ENCODE peak calls at places on chromosomes 4 and X, in eight cellular contexts. W is retina; F is HuH-7; C is ELR; E is CD4-positive, CD25-positive, alpha-beta regulatory T cell; Y is tibial artery; R is hepatocyte; S is substantia nigra. H is an unnamed sample.

GRCh38 chr4:60718874-60719273 is 481.3 kb upstream of the ADGRL3 start:
- DNase-seq in S (no peak), E (no peak), W (no peak), C (no peak), Y (no peak), F (no peak), R (no peak), H (no peak)

GRCh38 chr4:40686081-40686913 is 56.6 kb upstream of the RBM47 start:
- DNase-seq in Y (no peak), R (no peak), S (no peak), W (no peak), C (no peak), F (no peak), E (no peak), H (no peak)

GRCh38 chr4:1797298-1797860 is 4.3 kb downstream of the FGFR3 start:
- DNase-seq in Y (no peak), R (no peak), W (no peak), E (no peak), F (no peak), C (no peak), S (no peak), H (no peak)

GRCh38 chrX:97074400-97074799 is 190.7 kb downstream of the RPA4 start:
- DNase-seq in C (no peak), W (no peak), S (no peak), E (no peak), R (no peak), Y (no peak), F (no peak), H (no peak)

GRCh38 chrX:30643313-30643821 is 9.9 kb upstream of the GK start:
- DNase-seq in Y (no peak), W (no peak), R (no peak), S (no peak), C (peak; percentile 41), E (no peak), F (no peak), H (no peak)

GRCh38 chrX:55488268-55488558 is 1.4 kb downstream of the USP51 start:
- DNase-seq in Y (no peak), C (no peak), S (no peak), F (no peak), W (peak; percentile 47), E (no peak), R (no peak), H (no peak)

GRCh38 chrX:117990438-117990837 is 126.2 kb downstream of the KLHL13 start:
- DNase-seq in S (no peak), C (no peak), E (no peak), Y (no peak), F (no peak), R (no peak), W (no peak), H (no peak)

GRCh38 chrX:151919610-151920009 is 6.9 kb downstream of the MAGEA4 start:
- DNase-seq in S (no peak), F (no peak), W (no peak), R (no peak), C (no peak), Y (no peak), E (no peak), H (no peak)

GRCh38 chr4:88341227-88342192 is 37.1 kb upstream of the HERC6 start:
- DNase-seq in W (no peak), R (peak; percentile 72), F (no peak), S (no peak), E (no peak), Y (no peak), C (peak; percentile 91), H (no peak)

GRCh38 chr4:6043188-6043587 is 25.0 kb upstream of the C4orf50 start:
- DNase-seq in R (no peak), E (no peak), C (no peak), F (no peak), W (no peak), Y (no peak), S (no peak), H (no peak)

GRCh38 chr4:124685851-124686250 is 26.7 kb downstream of the ANKRD50 start:
- DNase-seq in W (no peak), F (no peak), C (peak; percentile 16), E (no peak), R (no peak), S (no peak), Y (no peak), H (no peak)

GRCh38 chr4:101753702-101754101 is 36.8 kb upstream of the BANK1 start:
- DNase-seq in Y (no peak), C (no peak), R (no peak), S (no peak), F (no peak), E (no peak), W (no peak), H (no peak)

GRCh38 chr4:171186700-171187099 is 626.5 kb upstream of the GALNTL6 start:
- DNase-seq in F (no peak), R (peak; percentile 9), S (no peak), C (no peak), E (no peak), Y (no peak), W (no peak), H (peak; percentile 42)

GRCh38 chrX:77937291-77937690 is 26.8 kb downstream of the ATP7A start:
- DNase-seq in W (no peak), S (no peak), Y (no peak), R (no peak), F (no peak), C (peak; percentile 78), E (no peak), H (no peak)

GRCh38 chr4:53355919-53356521 is 9.8 kb downstream of the SCFD2 start:
- DNase-seq in C (no peak), E (no peak), F (no peak), Y (no peak), S (no peak), R (no peak), W (no peak), H (no peak)

GRCh38 chrX:45200741-45201234 is at the start of gene DIPK2B:
- DNase-seq in S (no peak), R (no peak), F (no peak), E (no peak), W (no peak), C (no peak), Y (no peak), H (no peak)

GRCh38 chr4:84578540-84579409 is 4.2 kb upstream of the CDS1 start:
- DNase-seq in E (no peak), W (peak; percentile 30), C (peak; percentile 59), R (peak; percentile 62), S (no peak), F (peak; percentile 28), Y (no peak), H (peak; percentile 61)

GRCh38 chrX:146602246-146602645 is 207.3 kb upstream of the CXorf51B start:
- DNase-seq in C (no peak), E (no peak), R (no peak), W (no peak), Y (no peak), S (no peak), F (no peak), H (no peak)

GRCh38 chr4:16199132-16199531 is 27.1 kb downstream of the TAPT1 start:
- DNase-seq in F (no peak), C (peak; percentile 41), Y (no peak), E (no peak), W (no peak), R (peak; percentile 40), S (no peak), H (peak; percentile 14)

GRCh38 chr4:3524920-3525319 is 7.3 kb downstream of the LRPAP1 start:
- DNase-seq in S (no peak), C (no peak), W (no peak), E (no peak), Y (no peak), F (no peak), R (no peak), H (no peak)

GRCh38 chr4:113248320-113248719 is 198.9 kb downstream of the ANK2 start:
- DNase-seq in F (peak; percentile 10), S (no peak), W (no peak), E (no peak), R (no peak), C (peak; percentile 4), Y (no peak), H (no peak)

GRCh38 chr4:46329118-46329976 is 60.6 kb downstream of the GABRA2 start:
- DNase-seq in R (peak; percentile 66), C (peak; percentile 0), W (peak; percentile 52), F (peak; percentile 24), Y (no peak), S (peak; percentile 0), E (no peak), H (peak; percentile 64)

GRCh38 chr4:2072971-2073807 is 14.1 kb downstream of the NAT8L start:
- DNase-seq in Y (no peak), S (no peak), C (no peak), R (no peak), F (no peak), E (no peak), W (no peak), H (no peak)

H was measured in small intestine.